ENCODE peak calls at places on chromosomes 2 and 18, in five cellular contexts. M is uterus, B is Peyer's patch, S is suprapubic skin, J is brain microvascular endothelial cell. C is an unnamed sample.

GRCh38 chr2:236434593-236434992 is 135.0 kb upstream of the ACKR3 start:
- DNase-seq in S (no peak), B (no peak), J (no peak), M (no peak), C (no peak)

GRCh38 chr2:74768401-74768914 is 65.5 kb upstream of the HK2 start:
- DNase-seq in B (no peak), J (no peak), S (no peak), M (no peak), C (no peak)

GRCh38 chr2:187003038-187003543 is 154.1 kb upstream of the ZSWIM2 start:
- DNase-seq in M (no peak), S (no peak), J (no peak), B (no peak), C (no peak)

GRCh38 chr2:70817284-70817954 is 3.0 kb downstream of the CLEC4F start:
- DNase-seq in J (no peak), S (no peak), M (no peak), B (no peak), C (no peak)

GRCh38 chr2:47310801-47311560 is 92.0 kb upstream of the MSH2 start:
- DNase-seq in B (no peak), J (no peak), S (no peak), M (no peak), C (no peak)

GRCh38 chr2:191626497-191627151 is 51.3 kb upstream of the NABP1 start:
- DNase-seq in B (no peak), M (no peak), S (no peak), J (no peak), C (peak; percentile 80)

GRCh38 chr2:219510512-219511135 is 3.7 kb upstream of the ASIC4 start:
- DNase-seq in B (no peak), M (no peak), S (no peak), J (no peak), C (no peak)

GRCh38 chr2:10700078-10700803 is 10.5 kb upstream of the NOL10 start:
- DNase-seq in J (no peak), M (no peak), S (no peak), B (no peak), C (no peak)

GRCh38 chr2:85922210-85922609 is 33.4 kb upstream of the ST3GAL5 start:
- DNase-seq in M (no peak), J (no peak), B (no peak), S (no peak), C (peak; percentile 40)

GRCh38 chr18:79397830-79398761 is 2.4 kb downstream of the NFATC1 start:
- DNase-seq in J (no peak), S (peak; percentile 70), M (no peak), B (peak; percentile 32), C (no peak)

GRCh38 chr2:137570484-137570883 is 393.8 kb upstream of the HNMT start:
- DNase-seq in S (no peak), M (no peak), B (no peak), J (no peak), C (no peak)

GRCh38 chr18:24388975-24389374 is 8.6 kb downstream of the OSBPL1A start:
- DNase-seq in M (no peak), J (no peak), B (no peak), S (no peak), C (no peak)

GRCh38 chr2:121696410-121696930 is 40.2 kb downstream of the NIFK start:
- DNase-seq in M (no peak), J (no peak), S (no peak), B (no peak), C (no peak)

GRCh38 chr18:23493654-23494053 is 9.7 kb upstream of the RMC1 start:
- DNase-seq in M (no peak), B (no peak), J (no peak), S (no peak), C (no peak)

GRCh38 chr2:136638193-136638592 is 127.2 kb upstream of the THSD7B start:
- DNase-seq in J (no peak), B (no peak), S (no peak), M (no peak), C (peak; percentile 21)

GRCh38 chr18:8745355-8746014 is 40.1 kb downstream of the MTCL1 start:
- DNase-seq in S (no peak), J (no peak), B (no peak), M (no peak), C (no peak)

GRCh38 chr2:196184919-196185318 is 13.5 kb upstream of the STK17B start:
- DNase-seq in B (no peak), S (no peak), J (no peak), M (no peak), C (no peak)

GRCh38 chr2:10521891-10522448 is 73.8 kb upstream of the ODC1 start:
- DNase-seq in J (no peak), S (peak; percentile 38), M (no peak), B (no peak), C (no peak)

GRCh38 chr2:37414470-37414949 is 70.1 kb downstream of the QPCT start:
- DNase-seq in S (no peak), J (peak; percentile 38), B (no peak), M (no peak), C (peak; percentile 62)

GRCh38 chr2:207112397-207112796 is 53.4 kb downstream of the KLF7 start:
- DNase-seq in S (no peak), M (no peak), B (no peak), J (no peak), C (no peak)

GRCh38 chr18:35386600-35387366 is 9.6 kb upstream of the ZNF396 start:
- DNase-seq in M (peak; percentile 28), S (no peak), B (peak; percentile 68), J (peak; percentile 76), C (peak; percentile 80)

GRCh38 chr2:155062250-155062985 is 363.9 kb downstream of the KCNJ3 start:
- DNase-seq in B (no peak), S (no peak), J (no peak), M (no peak), C (no peak)

GRCh38 chr18:22348521-22349316 is 69.0 kb downstream of the CTAGE1 start:
- DNase-seq in S (no peak), J (peak; percentile 74), B (no peak), M (peak; percentile 75), C (peak; percentile 68)
- H3K27me3 ChIP-seq in S (peaks cover 37% of the 10 kb centered on the region), J (no peaks in the 10 kb centered on the region), B (no peaks in the 10 kb centered on the region), M (no peaks in the 10 kb centered on the region), C (no peaks in the 10 kb centered on the region)

GRCh38 chr2:102527086-102527485 is 54.1 kb downstream of the SLC9A4 start:
- DNase-seq in M (no peak), S (no peak), B (no peak), J (no peak), C (peak; percentile 32)
- TF ChIP-seq CTCF in M (no peak), S (no peak), B (no peak), J (no peak), C (no peak)

GRCh38 chr2:18723219-18723618 is 133.8 kb upstream of the NT5C1B start:
- DNase-seq in M (no peak), J (no peak), S (no peak), B (no peak), C (no peak)
- H3K4me3 ChIP-seq in M (no peak overlapping the region), J (no peak overlapping the region), S (no peak overlapping the region), B (no peak overlapping the region), C (no peak overlapping the region)

GRCh38 chr2:169109502-169110409 is 40.4 kb downstream of the DHRS9 start:
- DNase-seq in J (peak; percentile 62), S (peak; percentile 74), B (peak; percentile 55), M (peak; percentile 17), C (peak; percentile 62)
- H3K27me3 ChIP-seq in J (no peaks in the 10 kb centered on the region), S (peaks cover 3% of the 10 kb centered on the region), B (no peaks in the 10 kb centered on the region), M (no peaks in the 10 kb centered on the region), C (no peaks in the 10 kb centered on the region)

DNA sequence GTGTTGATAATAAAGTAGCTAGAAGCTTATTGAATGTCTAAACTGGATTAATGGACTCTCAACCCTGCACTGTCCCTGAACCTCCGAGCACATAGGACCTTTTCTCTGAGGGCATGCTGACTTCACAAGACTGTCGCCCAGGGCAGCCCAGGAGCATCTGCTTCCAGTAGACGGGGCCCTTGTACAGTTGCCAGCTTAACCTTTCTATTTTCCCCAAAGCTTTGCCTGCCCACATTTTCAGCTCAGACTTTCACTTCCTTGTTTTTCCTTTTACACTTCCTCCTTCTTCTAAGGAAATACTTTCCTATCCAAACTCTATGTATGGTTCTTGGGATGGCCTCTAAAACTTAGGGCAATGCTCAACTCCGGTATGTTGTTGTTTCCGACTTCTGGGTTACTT is 1.3 kb downstream of the VWA3B start:
- DNase-seq in J (no peak), B (peak; percentile 37), S (no peak), M (no peak), C (no peak)
- TF ChIP-seq CTCF in J (no peak), B (no peak), S (no peak), M (no peak), C (no peak)

GRCh38 chr2:45169339-45170190 is 160.3 kb upstream of the SIX2 start:
- DNase-seq in M (no peak), B (no peak), J (peak; percentile 17), S (no peak), C (peak; percentile 3)

GRCh38 chr2:45170191-45170975 is 161.1 kb upstream of the SIX2 start:
- DNase-seq in S (no peak), J (peak; percentile 28), B (no peak), M (no peak), C (peak; percentile 5)

GRCh38 chr2:45170976-45171514 is 161.8 kb upstream of the SIX2 start:
- DNase-seq in S (no peak), J (peak; percentile 50), B (no peak), M (no peak), C (peak; percentile 19)

GRCh38 chr2:45167885-45168284 is 158.6 kb upstream of the SIX2 start:
- DNase-seq in M (no peak), S (no peak), J (no peak), B (no peak), C (no peak)

DNA sequence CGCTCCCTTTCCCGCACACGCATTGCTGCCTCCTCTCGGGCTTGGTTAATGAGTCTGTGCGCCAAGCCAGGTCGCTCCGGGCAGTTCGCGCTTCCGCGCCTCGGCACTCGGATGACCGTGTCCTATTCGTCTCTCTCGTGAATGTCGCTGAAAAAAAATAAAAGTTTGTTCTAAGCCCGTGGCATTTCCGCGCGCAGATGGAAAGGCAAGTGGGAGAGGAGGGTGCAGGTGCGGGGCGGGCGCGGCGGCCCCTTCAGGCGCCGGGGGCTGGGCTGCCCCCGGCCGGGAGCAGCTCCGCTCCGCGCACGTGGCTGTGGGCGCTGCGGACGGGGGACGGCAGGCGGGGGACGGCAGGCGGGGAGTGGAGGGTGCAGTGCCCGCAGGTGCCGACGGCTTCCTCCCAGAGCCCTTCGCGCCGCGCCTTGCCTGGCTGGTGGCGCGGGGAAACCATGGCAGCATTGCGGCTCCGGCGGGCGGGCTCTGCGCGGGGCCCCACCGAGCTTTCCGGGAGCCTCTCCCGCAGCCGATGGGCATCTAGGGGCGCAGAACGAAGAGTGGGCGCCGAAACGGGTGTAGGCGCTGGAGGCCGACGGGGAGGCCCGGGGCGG is 159.6 kb upstream of the SIX2 start:
- DNase-seq in B (no peak), S (no peak), M (no peak), J (no peak), C (peak; percentile 11)
- H3K4me3 ChIP-seq in B (peak overlapping the region; percentile 46), S (peak overlapping the region; percentile 59), M (peak overlapping the region; percentile 34), J (peak overlapping the region; percentile 59), C (peak overlapping the region; percentile 49)